ENCODE peak calls at places on chromosome 6, in nine cellular contexts. T, K, H, R, S, E, F, C and Y are unnamed samples.

GRCh38 chr6:32332433-32332832 is 39.3 kb downstream of the TSBP1 start:
- DNase-seq in T (no peak), K (no peak), H (no peak), R (no peak), S (no peak), E (no peak), F (no peak), C (no peak), Y (no peak)

GRCh38 chr6:142942805-142943227 is 2.2 kb downstream of the HIVEP2 start:
- DNase-seq in T (no peak), K (no peak), H (peak; percentile 71), R (peak; percentile 60), S (no peak), E (no peak), F (no peak), C (no peak), Y (no peak)

GRCh38 chr6:100657678-100658330 is 193.1 kb upstream of the SIM1 start:
- DNase-seq in T (no peak), K (no peak), H (no peak), R (peak; percentile 10), S (no peak), E (no peak), F (no peak), C (no peak), Y (no peak)

GRCh38 chr6:168583126-168583525 is 142.1 kb downstream of the SMOC2 start:
- DNase-seq in T (no peak), K (no peak), H (no peak), R (no peak), S (no peak), E (no peak), F (no peak), C (peak; percentile 22), Y (no peak)

GRCh38 chr6:57123111-57123510 is 33.1 kb downstream of the ZNF451 start:
- DNase-seq in T (no peak), K (no peak), H (no peak), R (peak; percentile 14), S (no peak), E (no peak), F (no peak), C (no peak), Y (no peak)

GRCh38 chr6:31356216-31356945 is 598 bp downstream of the HLA-B start:
- DNase-seq in T (peak; percentile 66), K (no peak), H (peak; percentile 54), R (no peak), S (no peak), E (no peak), F (peak; percentile 34), C (no peak), Y (no peak)

GRCh38 chr6:85136310-85136709 is 313.6 kb upstream of the NT5E start:
- DNase-seq in T (no peak), K (no peak), H (no peak), R (no peak), S (no peak), E (no peak), F (no peak), C (no peak), Y (no peak)

GRCh38 chr6:105568121-105568520 is 165.2 kb upstream of the PREP start:
- DNase-seq in T (no peak), K (no peak), H (no peak), R (no peak), S (no peak), E (no peak), F (no peak), C (no peak), Y (no peak)